ENCODE peak calls at places on chromosome 2, in eight cellular contexts. Q is psoas muscle, Z is T1000, V is HTR-8/SVneo, A is C1 segment of cervical spinal cord, H is EL, C is RWPE1, J is HFF-Myc. L is an unnamed sample.

GRCh38 chr2:237459741-237460174 is 27.3 kb upstream of the MLPH start:
- DNase-seq in Q (no peak), Z (no peak), V (peak; percentile 51), A (no peak), H (peak; percentile 85), C (peak; percentile 54), J (peak; percentile 79), L (no peak)

GRCh38 chr2:151669585-151670081 is 64.6 kb downstream of the NEB start:
- DNase-seq in Q (no peak), Z (no peak), V (no peak), A (no peak), H (no peak), C (no peak), J (no peak), L (no peak)

GRCh38 chr2:9779572-9780264 is 63.6 kb upstream of the TAF1B start:
- DNase-seq in Q (no peak), Z (no peak), V (no peak), A (no peak), H (no peak), C (no peak), J (no peak), L (no peak)

GRCh38 chr2:72893594-72894319 is 6.5 kb downstream of the SPR start:
- DNase-seq in Q (no peak), Z (peak; percentile 58), V (peak; percentile 76), A (no peak), H (peak; percentile 64), C (peak; percentile 50), J (no peak), L (peak; percentile 76)

GRCh38 chr2:229713371-229714079 is 830 bp downstream of the DNER start:
- DNase-seq in Q (no peak), Z (peak; percentile 49), V (no peak), A (peak; percentile 60), H (peak; percentile 31), C (peak; percentile 26), J (no peak), L (peak; percentile 32)

GRCh38 chr2:69566669-69567068 is 76.9 kb downstream of the AAK1 start:
- DNase-seq in Q (no peak), Z (no peak), V (no peak), A (no peak), H (no peak), C (no peak), J (no peak), L (no peak)

GRCh38 chr2:237927135-237927534 is 39.7 kb upstream of the UBE2F start:
- DNase-seq in Q (no peak), Z (no peak), V (no peak), A (no peak), H (no peak), C (peak; percentile 8), J (no peak), L (no peak)

GRCh38 chr2:189555243-189555642 is 25.3 kb downstream of the SLC40A1 start:
- DNase-seq in Q (no peak), Z (no peak), V (peak; percentile 12), A (no peak), H (peak; percentile 28), C (no peak), J (no peak), L (no peak)

GRCh38 chr2:108575132-108575966 is 41.1 kb downstream of the LIMS1 start:
- DNase-seq in Q (no peak), Z (no peak), V (peak; percentile 38), A (no peak), H (peak; percentile 84), C (no peak), J (no peak), L (peak; percentile 40)

GRCh38 chr2:149915151-149915550 is 327.6 kb upstream of the MMADHC start:
- DNase-seq in Q (no peak), Z (no peak), V (no peak), A (no peak), H (no peak), C (no peak), J (no peak), L (no peak)

GRCh38 chr2:6103949-6104348 is 411.8 kb downstream of the SOX11 start:
- DNase-seq in Q (peak; percentile 39), Z (no peak), V (no peak), A (no peak), H (no peak), C (no peak), J (no peak), L (no peak)

GRCh38 chr2:120552800-120553471 is 182.7 kb upstream of the GLI2 start:
- DNase-seq in Q (peak; percentile 96), Z (no peak), V (peak; percentile 25), A (peak; percentile 28), H (peak; percentile 47), C (peak; percentile 86), J (no peak), L (peak; percentile 56)

GRCh38 chr2:188788621-188789020 is 185.6 kb upstream of the COL3A1 start:
- DNase-seq in Q (peak; percentile 66), Z (no peak), V (peak; percentile 37), A (no peak), H (peak; percentile 82), C (peak; percentile 3), J (no peak), L (no peak)

GRCh38 chr2:111201214-111201613 is 80.5 kb downstream of the BCL2L11 start:
- DNase-seq in Q (no peak), Z (no peak), V (no peak), A (no peak), H (no peak), C (no peak), J (no peak), L (no peak)

GRCh38 chr2:58099097-58099769 is 52.6 kb downstream of the VRK2 start:
- DNase-seq in Q (no peak), Z (no peak), V (no peak), A (no peak), H (no peak), C (no peak), J (no peak), L (no peak)

GRCh38 chr2:9191044-9191481 is 15.5 kb upstream of the ASAP2 start:
- DNase-seq in Q (peak; percentile 84), Z (peak; percentile 30), V (no peak), A (peak; percentile 32), H (peak; percentile 92), C (no peak), J (no peak), L (no peak)

GRCh38 chr2:223993634-223994232 is 36.5 kb downstream of the MRPL44 start:
- DNase-seq in Q (no peak), Z (peak; percentile 26), V (peak; percentile 81), A (no peak), H (peak; percentile 70), C (peak; percentile 62), J (peak; percentile 66), L (peak; percentile 73)